ENCODE peak calls at places on chromosomes 3 and 15, in nine cellular contexts. A, J, G, M, P, B, S, Z and L are unnamed samples.

GRCh38 chr3:56915969-56916586 is 114.3 kb upstream of the ARHGEF3 start:
- DNase-seq in A (peak; percentile 58), J (peak; percentile 66), G (peak; percentile 54), M (no peak), P (no peak), B (peak; percentile 54), S (no peak), Z (peak; percentile 51), L (no peak)

GRCh38 chr15:92541197-92542190 is 114.1 kb downstream of the FAM174B start:
- DNase-seq in A (no peak), J (no peak), G (no peak), M (no peak), P (peak; percentile 42), B (no peak), S (peak; percentile 8), Z (no peak), L (no peak)

GRCh38 chr3:155069729-155070128 is 10.4 kb upstream of the MME start:
- DNase-seq in A (no peak), J (no peak), G (no peak), M (peak; percentile 96), P (peak; percentile 52), B (no peak), S (peak; percentile 67), Z (no peak), L (no peak)

GRCh38 chr3:122271246-122271898 is 53.7 kb upstream of the CSTA start:
- DNase-seq in A (no peak), J (peak; percentile 6), G (no peak), M (no peak), P (no peak), B (no peak), S (no peak), Z (no peak), L (no peak)

GRCh38 chr3:54549607-54550006 is 378.3 kb downstream of the LRTM1 start:
- DNase-seq in A (no peak), J (no peak), G (no peak), M (no peak), P (no peak), B (no peak), S (no peak), Z (no peak), L (no peak)

GRCh38 chr15:81175496-81175895 is 21.2 kb upstream of the IL16 start:
- DNase-seq in A (no peak), J (no peak), G (no peak), M (no peak), P (no peak), B (no peak), S (no peak), Z (no peak), L (no peak)

GRCh38 chr15:39312984-39313383 is 267.9 kb upstream of the THBS1 start:
- DNase-seq in A (no peak), J (no peak), G (no peak), M (no peak), P (no peak), B (no peak), S (peak; percentile 37), Z (no peak), L (no peak)

GRCh38 chr3:184155644-184156521 is 706 bp downstream of the DVL3 start:
- DNase-seq in A (peak; percentile 24), J (peak; percentile 32), G (peak; percentile 21), M (no peak), P (peak; percentile 42), B (no peak), S (peak; percentile 31), Z (peak; percentile 44), L (no peak)

GRCh38 chr3:156516284-156516683 is 38.6 kb downstream of the SSR3 start:
- DNase-seq in A (no peak), J (no peak), G (no peak), M (no peak), P (no peak), B (no peak), S (no peak), Z (no peak), L (no peak)

GRCh38 chr3:160038862-160039562 is 50.4 kb downstream of the IL12A start:
- DNase-seq in A (no peak), J (no peak), G (no peak), M (no peak), P (no peak), B (no peak), S (peak; percentile 24), Z (no peak), L (no peak)

GRCh38 chr15:88004379-88004778 is 252.2 kb downstream of the NTRK3 start:
- DNase-seq in A (no peak), J (no peak), G (no peak), M (no peak), P (no peak), B (no peak), S (no peak), Z (no peak), L (no peak)